ENCODE peak calls at places on chromosomes 7 and 10, in nine cellular contexts. One of them, this sample, is unnamed.

GRCh38 chr10:74669210-74669609 is 157.2 kb upstream of the KAT6B start:
- DNase-seq in HCT116: no peak
- DNase-seq in sigmoid colon: no peak
- DNase-seq in IMR-90: no peak
- DNase-seq in ovary: no peak
- DNase-seq in uterus: no peak
- DNase-seq in A549: no peak
- DNase-seq in gastrocnemius medialis: no peak
- DNase-seq in heart left ventricle: no peak
- DNase-seq in this sample: no peak

GRCh38 chr10:103473261-103473671 is 5.8 kb downstream of the CALHM3 start:
- DNase-seq in HCT116: no peak
- DNase-seq in sigmoid colon: no peak
- DNase-seq in IMR-90: no peak
- DNase-seq in ovary: no peak
- DNase-seq in uterus: peak; percentile 53
- DNase-seq in A549: no peak
- DNase-seq in gastrocnemius medialis: no peak
- DNase-seq in heart left ventricle: no peak
- DNase-seq in this sample: no peak

GRCh38 chr7:26653430-26653911 is 210.9 kb downstream of the SKAP2 start:
- DNase-seq in HCT116: no peak
- DNase-seq in sigmoid colon: no peak
- DNase-seq in IMR-90: no peak
- DNase-seq in ovary: no peak
- DNase-seq in uterus: no peak
- DNase-seq in A549: no peak
- DNase-seq in gastrocnemius medialis: no peak
- DNase-seq in heart left ventricle: no peak
- DNase-seq in this sample: peak; percentile 81

GRCh38 chr7:93231264-93231663 is 902 bp upstream of the VPS50 start:
- DNase-seq in HCT116: no peak
- DNase-seq in sigmoid colon: no peak
- DNase-seq in IMR-90: no peak
- DNase-seq in ovary: no peak
- DNase-seq in uterus: no peak
- DNase-seq in A549: no peak
- DNase-seq in gastrocnemius medialis: no peak
- DNase-seq in heart left ventricle: no peak
- DNase-seq in this sample: no peak

GRCh38 chr10:116683821-116684220 is 58.5 kb downstream of the HSPA12A start:
- DNase-seq in HCT116: no peak
- DNase-seq in sigmoid colon: no peak
- DNase-seq in IMR-90: no peak
- DNase-seq in ovary: no peak
- DNase-seq in uterus: no peak
- DNase-seq in A549: no peak
- DNase-seq in gastrocnemius medialis: no peak
- DNase-seq in heart left ventricle: no peak
- DNase-seq in this sample: no peak

GRCh38 chr10:18567343-18567856 is 84.0 kb downstream of the NSUN6 start:
- DNase-seq in HCT116: no peak
- DNase-seq in sigmoid colon: no peak
- DNase-seq in IMR-90: no peak
- DNase-seq in ovary: no peak
- DNase-seq in uterus: no peak
- DNase-seq in A549: no peak
- DNase-seq in gastrocnemius medialis: no peak
- DNase-seq in heart left ventricle: no peak
- DNase-seq in this sample: no peak

GRCh38 chr10:113297226-113297625 is 255.6 kb upstream of the HABP2 start:
- DNase-seq in HCT116: no peak
- DNase-seq in sigmoid colon: no peak
- DNase-seq in IMR-90: peak; percentile 14
- DNase-seq in ovary: no peak
- DNase-seq in uterus: no peak
- DNase-seq in A549: no peak
- DNase-seq in gastrocnemius medialis: no peak
- DNase-seq in heart left ventricle: no peak
- DNase-seq in this sample: no peak

GRCh38 chr7:44748948-44749731 is 493 bp downstream of the ZMIZ2 start:
- DNase-seq in HCT116: no peak
- DNase-seq in sigmoid colon: no peak
- DNase-seq in IMR-90: no peak
- DNase-seq in ovary: no peak
- DNase-seq in uterus: no peak
- DNase-seq in A549: no peak
- DNase-seq in gastrocnemius medialis: no peak
- DNase-seq in heart left ventricle: no peak
- DNase-seq in this sample: no peak

GRCh38 chr7:134549366-134549765 is 456 bp downstream of the AKR1B15 start:
- DNase-seq in HCT116: no peak
- DNase-seq in sigmoid colon: no peak
- DNase-seq in IMR-90: no peak
- DNase-seq in ovary: no peak
- DNase-seq in uterus: no peak
- DNase-seq in A549: no peak
- DNase-seq in gastrocnemius medialis: no peak
- DNase-seq in heart left ventricle: no peak
- DNase-seq in this sample: no peak

DNA sequence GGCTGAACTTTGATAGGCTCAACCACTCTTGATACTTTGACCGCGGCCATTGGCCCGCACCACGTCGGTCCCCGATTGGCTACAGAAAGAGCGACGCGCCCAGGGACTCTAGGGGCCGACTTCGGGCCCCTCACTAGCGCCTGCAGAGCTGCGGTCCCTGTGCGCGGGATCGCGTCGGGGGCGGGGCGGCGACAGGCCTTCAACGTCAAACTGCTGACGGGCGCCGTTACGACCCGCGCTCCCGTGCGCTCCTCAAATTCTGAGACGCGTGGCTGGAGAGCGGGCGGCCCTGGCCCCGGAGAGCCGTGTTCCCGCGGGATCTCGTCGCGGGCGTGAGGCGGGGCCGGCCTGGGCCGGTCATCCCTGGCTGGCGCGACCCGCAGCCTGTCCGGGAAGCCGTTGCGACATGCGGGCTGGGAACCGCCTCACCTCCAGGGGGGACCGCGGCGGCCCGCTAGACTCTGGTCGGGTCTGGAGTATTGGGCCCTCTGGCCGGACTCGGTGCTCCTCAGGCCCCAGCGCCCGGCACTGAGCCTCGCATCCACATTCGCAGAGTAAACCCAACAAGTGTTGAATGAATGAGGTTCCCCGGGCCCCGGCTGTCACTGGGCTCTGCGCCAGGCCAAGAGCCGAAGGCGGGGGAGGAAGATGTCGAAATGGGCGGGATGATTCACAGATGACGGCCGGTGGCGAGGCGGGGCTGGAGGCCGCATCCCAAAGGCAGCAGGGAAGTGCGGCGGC is 644 bp upstream of the SLC25A28 start:
- DNase-seq in HCT116: peak; percentile 89
- DNase-seq in sigmoid colon: peak; percentile 98
- DNase-seq in IMR-90: peak; percentile 94
- DNase-seq in ovary: peak; percentile 96
- DNase-seq in uterus: peak; percentile 95
- DNase-seq in A549: peak; percentile 84
- DNase-seq in gastrocnemius medialis: peak; percentile 91
- DNase-seq in heart left ventricle: peak; percentile 92
- DNase-seq in this sample: peak; percentile 90
- TF ChIP-seq POLR2A in HCT116: peak; percentile 56
- TF ChIP-seq POLR2A in sigmoid colon: peak; percentile 76
- TF ChIP-seq POLR2A in IMR-90: peak; percentile 91
- TF ChIP-seq POLR2A in ovary: peak; percentile 64
- TF ChIP-seq POLR2A in uterus: peak; percentile 63
- TF ChIP-seq POLR2A in A549: peak; percentile 85
- TF ChIP-seq POLR2A in gastrocnemius medialis: peak; percentile 89
- TF ChIP-seq POLR2A in heart left ventricle: peak; percentile 59
- TF ChIP-seq POLR2A in this sample: peak; percentile 90

GRCh38 chr10:62657244-62657835 is 147.2 kb upstream of the ADO start:
- DNase-seq in HCT116: no peak
- DNase-seq in sigmoid colon: no peak
- DNase-seq in IMR-90: no peak
- DNase-seq in ovary: no peak
- DNase-seq in uterus: no peak
- DNase-seq in A549: no peak
- DNase-seq in gastrocnemius medialis: no peak
- DNase-seq in heart left ventricle: no peak
- DNase-seq in this sample: no peak

GRCh38 chr10:62665771-62666170 is 138.7 kb upstream of the ADO start:
- DNase-seq in HCT116: no peak
- DNase-seq in sigmoid colon: no peak
- DNase-seq in IMR-90: no peak
- DNase-seq in ovary: no peak
- DNase-seq in uterus: no peak
- DNase-seq in A549: no peak
- DNase-seq in gastrocnemius medialis: no peak
- DNase-seq in heart left ventricle: no peak
- DNase-seq in this sample: no peak

GRCh38 chr10:62658516-62658915 is 146.0 kb upstream of the ADO start:
- DNase-seq in HCT116: no peak
- DNase-seq in sigmoid colon: no peak
- DNase-seq in IMR-90: no peak
- DNase-seq in ovary: no peak
- DNase-seq in uterus: no peak
- DNase-seq in A549: no peak
- DNase-seq in gastrocnemius medialis: no peak
- DNase-seq in heart left ventricle: peak; percentile 35
- DNase-seq in this sample: no peak

GRCh38 chr10:62662471-62662870 is 142.0 kb upstream of the ADO start:
- DNase-seq in HCT116: no peak
- DNase-seq in sigmoid colon: no peak
- DNase-seq in IMR-90: no peak
- DNase-seq in ovary: no peak
- DNase-seq in uterus: no peak
- DNase-seq in A549: no peak
- DNase-seq in gastrocnemius medialis: no peak
- DNase-seq in heart left ventricle: no peak
- DNase-seq in this sample: no peak

GRCh38 chr10:62661143-62661542 is 143.4 kb upstream of the ADO start:
- DNase-seq in HCT116: no peak
- DNase-seq in sigmoid colon: no peak
- DNase-seq in IMR-90: no peak
- DNase-seq in ovary: no peak
- DNase-seq in uterus: no peak
- DNase-seq in A549: no peak
- DNase-seq in gastrocnemius medialis: no peak
- DNase-seq in heart left ventricle: no peak
- DNase-seq in this sample: no peak
- TF ChIP-seq CTCF in HCT116: no peak
- TF ChIP-seq CTCF in sigmoid colon: no peak
- TF ChIP-seq CTCF in IMR-90: no peak
- TF ChIP-seq CTCF in ovary: no peak
- TF ChIP-seq CTCF in uterus: no peak
- TF ChIP-seq CTCF in A549: no peak
- TF ChIP-seq CTCF in gastrocnemius medialis: no peak
- TF ChIP-seq CTCF in heart left ventricle: no peak
- TF ChIP-seq CTCF in this sample: no peak

GRCh38 chr10:95820363-95820762 is 64.4 kb downstream of the ENTPD1 start:
- DNase-seq in HCT116: no peak
- DNase-seq in sigmoid colon: no peak
- DNase-seq in IMR-90: no peak
- DNase-seq in ovary: no peak
- DNase-seq in uterus: no peak
- DNase-seq in A549: no peak
- DNase-seq in gastrocnemius medialis: no peak
- DNase-seq in heart left ventricle: no peak
- DNase-seq in this sample: no peak

GRCh38 chr10:95821766-95822165 is 65.8 kb downstream of the ENTPD1 start:
- DNase-seq in HCT116: no peak
- DNase-seq in sigmoid colon: no peak
- DNase-seq in IMR-90: no peak
- DNase-seq in ovary: no peak
- DNase-seq in uterus: no peak
- DNase-seq in A549: no peak
- DNase-seq in gastrocnemius medialis: no peak
- DNase-seq in heart left ventricle: no peak
- DNase-seq in this sample: no peak

GRCh38 chr10:95818663-95819062 is 62.7 kb downstream of the ENTPD1 start:
- DNase-seq in HCT116: no peak
- DNase-seq in sigmoid colon: no peak
- DNase-seq in IMR-90: peak; percentile 82
- DNase-seq in ovary: no peak
- DNase-seq in uterus: no peak
- DNase-seq in A549: no peak
- DNase-seq in gastrocnemius medialis: no peak
- DNase-seq in heart left ventricle: no peak
- DNase-seq in this sample: no peak

GRCh38 chr10:95818010-95818409 is 62.0 kb downstream of the ENTPD1 start:
- DNase-seq in HCT116: no peak
- DNase-seq in sigmoid colon: no peak
- DNase-seq in IMR-90: no peak
- DNase-seq in ovary: no peak
- DNase-seq in uterus: no peak
- DNase-seq in A549: no peak
- DNase-seq in gastrocnemius medialis: no peak
- DNase-seq in heart left ventricle: no peak
- DNase-seq in this sample: no peak

GRCh38 chr10:95819620-95820329 is 63.8 kb downstream of the ENTPD1 start:
- DNase-seq in HCT116: no peak
- DNase-seq in sigmoid colon: no peak
- DNase-seq in IMR-90: no peak
- DNase-seq in ovary: no peak
- DNase-seq in uterus: no peak
- DNase-seq in A549: no peak
- DNase-seq in gastrocnemius medialis: no peak
- DNase-seq in heart left ventricle: no peak
- DNase-seq in this sample: no peak
- TF ChIP-seq POLR2A in HCT116: no peak
- TF ChIP-seq POLR2A in sigmoid colon: no peak
- TF ChIP-seq POLR2A in IMR-90: no peak
- TF ChIP-seq POLR2A in ovary: no peak
- TF ChIP-seq POLR2A in uterus: no peak
- TF ChIP-seq POLR2A in A549: no peak
- TF ChIP-seq POLR2A in gastrocnemius medialis: no peak
- TF ChIP-seq POLR2A in heart left ventricle: no peak
- TF ChIP-seq POLR2A in this sample: no peak

GRCh38 chr7:99403764-99404163 is 4.6 kb downstream of the PDAP1 start:
- DNase-seq in HCT116: no peak
- DNase-seq in sigmoid colon: no peak
- DNase-seq in IMR-90: no peak
- DNase-seq in ovary: no peak
- DNase-seq in uterus: no peak
- DNase-seq in A549: no peak
- DNase-seq in gastrocnemius medialis: no peak
- DNase-seq in heart left ventricle: no peak
- DNase-seq in this sample: no peak
- TF ChIP-seq CTCF in HCT116: no peak
- TF ChIP-seq CTCF in sigmoid colon: no peak
- TF ChIP-seq CTCF in IMR-90: no peak
- TF ChIP-seq CTCF in ovary: no peak
- TF ChIP-seq CTCF in uterus: no peak
- TF ChIP-seq CTCF in A549: no peak
- TF ChIP-seq CTCF in gastrocnemius medialis: no peak
- TF ChIP-seq CTCF in heart left ventricle: no peak
- TF ChIP-seq CTCF in this sample: no peak